ENCODE peak calls at places on chromosomes 16 and 17, in six cellular contexts. W, R, Q, M, O and U are unnamed samples.

GRCh38 chr16:11612110-11612981 is 25.6 kb upstream of the LITAF start:
- DNase-seq in Q (peak; percentile 25), W (peak; percentile 30), O (no peak), M (no peak), R (peak; percentile 86), U (no peak)

GRCh38 chr17:31807846-31808245 is 51.2 kb downstream of the COPRS start:
- DNase-seq in O (no peak), W (no peak), R (no peak), M (no peak), Q (no peak), U (no peak)

GRCh38 chr16:77761204-77761603 is 27.2 kb upstream of the VAT1L start:
- DNase-seq in M (no peak), W (no peak), R (no peak), O (no peak), Q (no peak), U (no peak)

GRCh38 chr16:77234611-77235010 is 35.4 kb downstream of the SYCE1L start:
- DNase-seq in M (no peak), W (no peak), O (no peak), R (no peak), Q (no peak), U (no peak)

GRCh38 chr16:29182501-29182900 is 197.6 kb downstream of the LAT start:
- DNase-seq in M (no peak), Q (no peak), O (no peak), R (no peak), W (no peak), U (no peak)

GRCh38 chr17:63841350-63842172 is 924 bp downstream of the SMARCD2 start:
- DNase-seq in W (peak; percentile 23), M (peak; percentile 22), Q (peak; percentile 62), R (peak; percentile 65), O (no peak), U (no peak)

GRCh38 chr17:6753006-6753445 is 2.8 kb upstream of the XAF1 start:
- DNase-seq in W (peak; percentile 24), M (no peak), O (peak; percentile 83), R (peak; percentile 31), Q (peak; percentile 96), U (no peak)

GRCh38 chr17:67942810-67943209 is 53.5 kb downstream of the C17orf58 start:
- DNase-seq in Q (peak; percentile 4), M (no peak), W (no peak), O (no peak), R (no peak), U (no peak)

GRCh38 chr16:66487580-66488235 is 60.6 kb downstream of the BEAN1 start:
- DNase-seq in R (no peak), O (no peak), M (no peak), Q (peak; percentile 63), W (no peak), U (no peak)

GRCh38 chr17:62781826-62782225 is 26.3 kb downstream of the MARCHF10 start:
- DNase-seq in Q (no peak), M (no peak), O (no peak), R (no peak), W (no peak), U (no peak)

GRCh38 chr17:4420692-4421131 is 13.0 kb upstream of the SPNS3 start:
- DNase-seq in M (peak; percentile 59), W (peak; percentile 81), R (peak; percentile 66), Q (peak; percentile 79), O (peak; percentile 52), U (peak; percentile 78)

GRCh38 chr17:11644265-11645212 is 46.3 kb downstream of the DNAH9 start:
- DNase-seq in O (peak; percentile 54), R (peak; percentile 71), W (peak; percentile 29), M (peak; percentile 33), Q (peak; percentile 80), U (peak; percentile 62)

GRCh38 chr17:77579717-77580116 is 378.8 kb upstream of the TNRC6C start:
- DNase-seq in M (no peak), R (no peak), O (no peak), W (no peak), Q (no peak), U (no peak)

GRCh38 chr17:74623693-74624093 is at the start of gene CD300E:
- DNase-seq in M (no peak), R (no peak), W (no peak), Q (no peak), O (no peak), U (no peak)

GRCh38 chr17:43471801-43472200 is 12.0 kb upstream of the DHX8 start:
- DNase-seq in O (peak; percentile 18), M (no peak), R (no peak), Q (peak; percentile 30), W (no peak), U (no peak)

GRCh38 chr17:45320931-45321461 is 4.2 kb upstream of the MAP3K14 start:
- DNase-seq in R (no peak), M (no peak), Q (peak; percentile 94), O (peak; percentile 99), W (no peak), U (no peak)

GRCh38 chr17:78506454-78507309 is 70.5 kb downstream of the DNAH17 start:
- DNase-seq in O (no peak), W (no peak), M (no peak), R (no peak), Q (no peak), U (no peak)

GRCh38 chr16:68490829-68491575 is 42.7 kb upstream of the SMPD3 start:
- DNase-seq in R (peak; percentile 80), M (no peak), O (peak; percentile 68), Q (peak; percentile 62), W (no peak), U (no peak)

GRCh38 chr17:39671651-39672521 is 3.6 kb downstream of the PNMT start:
- DNase-seq in O (no peak), M (peak; percentile 14), R (peak; percentile 67), Q (peak; percentile 64), W (peak; percentile 55), U (peak; percentile 6)

GRCh38 chr17:79038545-79039135 is 14.7 kb downstream of the C1QTNF1 start:
- DNase-seq in R (no peak), W (peak; percentile 65), M (no peak), Q (peak; percentile 52), O (peak; percentile 86), U (no peak)

GRCh38 chr17:82129095-82129494 is 31.1 kb upstream of the FASN start:
- DNase-seq in W (no peak), R (no peak), O (no peak), Q (no peak), M (no peak), U (no peak)

GRCh38 chr17:2048805-2049204 is 6.1 kb upstream of the HIC1 start:
- DNase-seq in O (no peak), R (no peak), Q (no peak), W (no peak), M (no peak), U (no peak)

GRCh38 chr16:74372369-74372768 is 3.7 kb upstream of the NPIPB15 start:
- DNase-seq in W (peak; percentile 11), R (no peak), M (no peak), O (no peak), Q (no peak), U (no peak)

GRCh38 chr17:67725232-67726206 is 7.8 kb downstream of the NOL11 start:
- DNase-seq in M (no peak), O (no peak), W (no peak), Q (no peak), R (no peak), U (no peak)

GRCh38 chr17:4690745-4691144 is 13.2 kb downstream of the PELP1 start:
- DNase-seq in W (no peak), Q (no peak), O (no peak), R (no peak), M (no peak), U (no peak)

GRCh38 chr16:67188798-67189197 is 1.1 kb downstream of the EXOC3L1 start:
- DNase-seq in Q (no peak), M (no peak), O (no peak), W (no peak), R (no peak), U (no peak)